ENCODE peak calls at places on chromosome 18, in five cellular contexts. D is astrocyte; S is breast epithelium; G is neural progenitor cell; F is naive thymus-derived CD4-positive, alpha-beta T cell. Q is an unnamed sample. For H3K36me3, the result is how much of the 10 kb centered on the place peaks cover.

GRCh38 chr18:9666548-9666947 is 41.6 kb upstream of the RAB31 start:
- DNase-seq in D (no peak), S (no peak), G (no peak), F (no peak), Q (no peak)

GRCh38 chr18:30192216-30192615 is 850.3 kb downstream of the DSC3 start:
- DNase-seq in D (no peak), S (no peak), G (peak), F (no peak), Q (no peak)

GRCh38 chr18:30623401-30624065 is 419.0 kb downstream of the DSC3 start:
- DNase-seq in D (peak), S (no peak), G (no peak), F (no peak), Q (peak)

GRCh38 chr18:66495844-66496243 is 108.0 kb downstream of the CDH19 start:
- DNase-seq in D (peak), S (no peak), G (peak), F (no peak), Q (peak)

GRCh38 chr18:56168049-56168781 is 470.2 kb downstream of the TXNL1 start:
- DNase-seq in D (peak), S (no peak), G (peak), F (no peak), Q (peak)

GRCh38 chr18:29313312-29313711 is 1136.4 kb upstream of the CDH2 start:
- DNase-seq in D (no peak), S (no peak), G (no peak), F (no peak), Q (no peak)

GRCh38 chr18:78160961-78161656 is 818.5 kb upstream of the SALL3 start:
- DNase-seq in D (no peak), S (no peak), G (no peak), F (no peak), Q (peak)

GRCh38 chr18:51513525-51513924 is 316.0 kb upstream of the MEX3C start:
- DNase-seq in D (no peak), S (no peak), G (no peak), F (no peak), Q (peak)

GRCh38 chr18:68498185-68498584 is 216.7 kb downstream of the TMX3 start:
- DNase-seq in D (no peak), S (no peak), G (no peak), F (no peak), Q (no peak)

GRCh38 chr18:79568543-79569205 is 110.9 kb upstream of the CTDP1 start:
- DNase-seq in D (no peak), S (no peak), G (no peak), F (no peak), Q (no peak)
- H3K36me3 ChIP-seq in D (under half), S (under half), G (under half), F (under half), Q (under half)

GRCh38 chr18:179499-179898 is 21.1 kb downstream of the USP14 start:
- DNase-seq in D (no peak), S (no peak), G (no peak), F (no peak), Q (no peak)
- H3K36me3 ChIP-seq in D (under half), S (under half), G (under half), F (under half), Q (under half)

DNA sequence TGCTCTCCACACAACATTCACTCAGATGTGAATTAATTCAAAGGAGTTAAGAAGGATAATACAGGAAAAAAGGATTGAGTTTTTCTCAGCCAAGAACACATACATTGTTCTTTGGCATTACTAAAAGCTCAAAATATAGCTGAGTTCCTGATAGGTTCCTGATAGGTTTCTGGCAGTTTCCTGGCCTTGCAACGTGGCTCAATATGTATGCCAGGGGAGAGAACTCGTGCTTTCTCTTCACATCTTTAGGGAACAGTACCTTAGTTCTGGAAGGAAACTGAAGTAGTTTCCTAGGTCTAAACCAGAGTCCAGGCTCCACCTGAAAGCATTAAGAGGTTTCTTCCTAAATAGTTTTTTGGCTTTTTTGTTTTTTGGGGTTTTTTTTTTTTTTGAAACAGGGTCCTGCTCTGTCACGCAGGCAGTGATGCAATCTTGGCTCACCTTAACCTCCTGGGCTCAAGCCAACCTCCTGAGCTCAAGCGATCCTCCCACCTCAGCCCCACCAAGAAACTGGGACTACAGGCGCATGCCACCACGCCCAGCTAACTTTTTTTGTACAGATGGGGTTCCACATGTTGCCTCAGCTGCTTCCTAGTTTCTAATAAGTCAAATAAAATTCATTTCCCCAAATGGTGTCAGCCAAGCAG is 42.8 kb downstream of the ESCO1 start:
- DNase-seq in D (no peak), S (no peak), G (no peak), F (no peak), Q (peak)
- H3K36me3 ChIP-seq in D (under half), S (under half), G (under half), F (under half), Q (under half)

DNA sequence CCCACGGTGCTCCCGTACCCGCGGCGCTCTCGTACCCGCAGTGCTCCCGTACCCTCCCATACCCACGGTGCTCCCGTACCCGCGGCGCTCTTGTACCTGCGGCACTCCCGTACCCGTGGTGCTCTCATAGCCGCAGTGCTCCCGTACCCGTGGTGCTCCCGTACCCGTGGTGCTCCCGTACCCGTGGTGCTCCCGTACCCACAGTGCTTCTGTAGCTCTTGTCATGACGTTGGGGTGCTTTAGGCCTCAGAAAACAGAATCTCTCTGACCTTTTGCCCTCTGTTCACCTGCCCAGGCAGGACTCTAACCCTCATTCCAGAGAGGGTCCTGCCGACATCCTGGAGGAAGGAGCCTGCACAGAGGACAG is 35.3 kb downstream of the SLC66A2 start:
- DNase-seq in D (no peak), S (no peak), G (no peak), F (no peak), Q (no peak)
- H3K36me3 ChIP-seq in D (under half), S (under half), G (under half), F (under half), Q (under half)

GRCh38 chr18:80046961-80047541 is 12.8 kb downstream of the RBFA start:
- DNase-seq in D (no peak), S (no peak), G (no peak), F (no peak), Q (no peak)
- H3K36me3 ChIP-seq in D (under half), S (under half), G (under half), F (under half), Q (under half)

DNA sequence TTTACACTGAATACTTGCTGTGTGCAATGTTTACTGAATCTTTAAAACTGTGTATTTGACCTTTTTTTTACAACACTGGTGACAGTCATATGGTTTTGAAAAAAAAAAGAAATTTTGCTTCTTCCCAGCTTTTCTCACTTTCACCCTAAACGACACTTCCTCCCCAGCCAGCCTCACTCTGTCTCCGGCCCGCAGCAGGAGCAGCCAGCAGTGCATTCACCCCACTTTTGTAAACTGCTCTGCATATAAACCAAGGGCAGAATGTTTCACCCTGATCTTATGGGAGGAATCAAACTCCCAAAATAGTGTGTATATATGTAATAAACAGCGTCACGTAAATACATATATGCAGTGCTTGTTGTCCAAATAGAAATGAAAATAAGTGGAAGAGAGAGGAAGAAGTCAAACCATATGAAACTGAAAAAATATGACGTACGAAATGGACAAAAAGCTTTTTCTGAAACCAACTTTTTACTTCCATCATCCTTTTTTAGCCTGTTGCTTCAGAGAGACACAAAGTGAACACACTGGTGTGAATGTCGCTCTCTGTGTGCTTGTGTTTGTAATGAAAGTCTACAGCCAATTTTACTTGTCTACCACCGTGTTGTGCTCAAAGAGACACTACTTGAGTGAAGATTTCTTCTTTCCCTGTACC is 54.2 kb downstream of the ZCCHC2 start:
- DNase-seq in D (no peak), S (no peak), G (no peak), F (no peak), Q (no peak)
- H3K36me3 ChIP-seq in D (under half), S (under half), G (under half), F (under half), Q (under half)

DNA sequence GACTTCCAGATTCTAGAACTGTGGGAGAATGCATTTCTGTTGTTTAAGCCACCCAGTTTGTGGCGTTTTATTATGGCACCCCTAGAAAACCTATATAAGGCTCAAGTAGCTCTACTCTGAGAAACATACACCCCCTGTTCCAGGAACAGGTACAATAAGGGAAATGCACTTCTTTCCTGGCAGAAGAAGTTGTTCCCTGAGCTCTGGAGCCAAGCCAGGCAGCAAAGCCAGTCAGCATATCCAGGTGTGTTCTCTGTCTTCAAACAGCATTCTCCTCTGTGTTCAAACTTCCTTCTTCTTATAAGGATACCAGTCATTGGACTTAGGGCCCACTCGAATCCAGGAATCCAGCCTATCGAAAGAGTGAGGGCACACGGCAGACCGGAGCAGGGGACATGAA is 96.5 kb downstream of the TPGS2 start:
- DNase-seq in D (no peak), S (peak), G (no peak), F (no peak), Q (no peak)
- H3K36me3 ChIP-seq in D (under half), S (under half), G (under half), F (under half), Q (under half)

GRCh38 chr18:58632557-58632956 is 3.7 kb upstream of the ALPK2 start:
- DNase-seq in D (no peak), S (no peak), G (no peak), F (no peak), Q (no peak)
- H3K36me3 ChIP-seq in D (under half), S (under half), G (under half), F (under half), Q (under half)

DNA sequence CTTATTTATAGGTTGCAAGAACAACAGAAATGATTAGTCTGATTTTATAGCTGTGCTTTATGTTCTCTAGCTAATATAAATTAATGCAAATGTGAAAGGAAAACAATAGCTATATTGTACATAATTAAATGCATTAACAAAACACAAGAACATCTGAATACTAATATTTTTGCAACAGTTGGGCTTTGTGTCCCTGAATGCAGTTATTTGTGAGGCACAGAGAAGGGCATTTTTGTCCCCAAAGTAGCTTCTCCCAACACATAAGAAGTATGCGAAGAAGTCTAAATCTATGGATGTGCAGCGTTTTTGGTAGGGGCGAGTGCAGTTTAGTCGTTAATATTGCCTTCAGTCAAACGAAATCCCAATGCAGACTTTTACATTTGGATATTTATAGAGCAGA is 110.0 kb downstream of the MBP start:
- DNase-seq in D (no peak), S (no peak), G (no peak), F (no peak), Q (no peak)
- H3K36me3 ChIP-seq in D (under half), S (under half), G (under half), F (under half), Q (under half)

DNA sequence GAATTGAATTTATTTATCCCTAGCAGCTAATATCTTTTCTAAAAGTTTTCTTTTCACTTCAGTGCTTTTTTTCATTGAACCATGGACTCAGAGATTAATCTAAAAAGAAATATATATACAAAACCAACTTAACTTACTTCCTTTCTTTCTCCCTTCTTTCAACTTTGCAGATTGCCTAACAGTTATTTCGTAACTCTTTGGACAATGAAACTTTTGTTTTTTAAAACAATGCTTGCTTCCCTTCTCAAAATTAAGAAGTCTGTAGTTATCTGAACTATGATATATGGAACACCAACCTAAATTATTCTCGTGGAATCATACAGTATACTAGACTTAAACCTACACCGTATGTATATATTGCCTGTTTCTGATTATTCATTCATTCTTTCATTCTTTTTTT is 62.9 kb downstream of the MIB1 start:
- DNase-seq in D (peak), S (no peak), G (no peak), F (no peak), Q (peak)
- H3K36me3 ChIP-seq in D (under half), S (under half), G (under half), F (under half), Q (under half)